ENCODE peak calls at places on chromosomes 1 and 21, in four cellular contexts. One of them, this sample, is unnamed.
A peak's percentile ranks its signal among the peaks of the same experiment; 100 is the strongest.

GRCh38 chr1:22517936-22518335 is 45.4 kb upstream of the EPHA8 start:
- DNase-seq in prostate gland: no peak
- DNase-seq in heart left ventricle: no peak
- DNase-seq in psoas muscle: no peak
- DNase-seq in this sample: no peak

GRCh38 chr1:101198842-101199636 is 37.8 kb upstream of the S1PR1 start:
- DNase-seq in heart left ventricle: no peak
- DNase-seq in psoas muscle: no peak
- DNase-seq in prostate gland: no peak
- DNase-seq in this sample: no peak

GRCh38 chr1:33387512-33388079 is 43.3 kb downstream of the PHC2 start:
- DNase-seq in psoas muscle: no peak
- DNase-seq in prostate gland: no peak
- DNase-seq in heart left ventricle: no peak
- DNase-seq in this sample: no peak

GRCh38 chr1:236051107-236051885 is 13.6 kb downstream of the NID1 start:
- DNase-seq in heart left ventricle: no peak
- DNase-seq in prostate gland: no peak
- DNase-seq in psoas muscle: no peak
- DNase-seq in this sample: no peak

GRCh38 chr21:45987121-45987711 is 5.6 kb downstream of the COL6A1 start:
- DNase-seq in heart left ventricle: peak; percentile 58
- DNase-seq in psoas muscle: peak; percentile 44
- DNase-seq in prostate gland: no peak
- DNase-seq in this sample: no peak

GRCh38 chr1:114510235-114511047 is 562 bp downstream of the TRIM33 start:
- DNase-seq in psoas muscle: peak; percentile 63
- DNase-seq in heart left ventricle: peak; percentile 68
- DNase-seq in prostate gland: peak; percentile 28
- DNase-seq in this sample: peak; percentile 35

GRCh38 chr21:46527801-46528200 is 69.1 kb downstream of the DIP2A start:
- DNase-seq in psoas muscle: no peak
- DNase-seq in prostate gland: no peak
- DNase-seq in heart left ventricle: no peak
- DNase-seq in this sample: no peak

GRCh38 chr1:163048970-163049680 is 20.0 kb upstream of the RGS4 start:
- DNase-seq in psoas muscle: no peak
- DNase-seq in heart left ventricle: no peak
- DNase-seq in prostate gland: no peak
- DNase-seq in this sample: no peak

GRCh38 chr1:5998051-5998905 is 6.1 kb upstream of the NPHP4 start:
- DNase-seq in prostate gland: no peak
- DNase-seq in psoas muscle: peak; percentile 33
- DNase-seq in heart left ventricle: peak; percentile 29
- DNase-seq in this sample: no peak

GRCh38 chr1:12180315-12180714 is 13.5 kb downstream of the TNFRSF1B start:
- DNase-seq in heart left ventricle: no peak
- DNase-seq in prostate gland: no peak
- DNase-seq in psoas muscle: peak; percentile 75
- DNase-seq in this sample: no peak

GRCh38 chr1:58753431-58753866 is 30.4 kb downstream of the JUN start:
- DNase-seq in prostate gland: no peak
- DNase-seq in psoas muscle: no peak
- DNase-seq in heart left ventricle: no peak
- DNase-seq in this sample: no peak

GRCh38 chr1:43552813-43553212 is 22.1 kb downstream of the PTPRF start:
- DNase-seq in prostate gland: peak; percentile 92
- DNase-seq in heart left ventricle: peak; percentile 67
- DNase-seq in psoas muscle: no peak
- DNase-seq in this sample: no peak

GRCh38 chr1:74684301-74684700 is 10.7 kb upstream of the ERICH3 start:
- DNase-seq in psoas muscle: no peak
- DNase-seq in heart left ventricle: no peak
- DNase-seq in prostate gland: no peak
- DNase-seq in this sample: no peak

GRCh38 chr1:176701151-176701866 is 238.3 kb downstream of the PAPPA2 start:
- DNase-seq in prostate gland: no peak
- DNase-seq in psoas muscle: no peak
- DNase-seq in heart left ventricle: no peak
- DNase-seq in this sample: no peak

GRCh38 chr21:45300786-45301520 is 13.3 kb upstream of the POFUT2 start:
- DNase-seq in heart left ventricle: peak; percentile 65
- DNase-seq in prostate gland: no peak
- DNase-seq in psoas muscle: peak; percentile 48
- DNase-seq in this sample: no peak

GRCh38 chr1:169779970-169780369 is 14.7 kb downstream of the METTL18 start:
- DNase-seq in prostate gland: no peak
- DNase-seq in psoas muscle: no peak
- DNase-seq in heart left ventricle: no peak
- DNase-seq in this sample: no peak

GRCh38 chr1:15525043-15525958 is 1.3 kb upstream of the CASP9 start:
- DNase-seq in prostate gland: no peak
- DNase-seq in heart left ventricle: no peak
- DNase-seq in psoas muscle: no peak
- DNase-seq in this sample: peak; percentile 98

GRCh38 chr1:6273380-6273891 is 12.5 kb upstream of the GPR153 start:
- DNase-seq in heart left ventricle: no peak
- DNase-seq in psoas muscle: no peak
- DNase-seq in prostate gland: no peak
- DNase-seq in this sample: no peak

GRCh38 chr1:82323144-82323543 is 522.4 kb downstream of the ADGRL2 start:
- DNase-seq in heart left ventricle: no peak
- DNase-seq in prostate gland: no peak
- DNase-seq in psoas muscle: no peak
- DNase-seq in this sample: no peak

GRCh38 chr1:166902279-166902678 is 26.2 kb upstream of the TADA1 start:
- DNase-seq in prostate gland: no peak
- DNase-seq in heart left ventricle: no peak
- DNase-seq in psoas muscle: no peak
- DNase-seq in this sample: no peak

GRCh38 chr1:183841550-183841949 is 36.6 kb downstream of the RGL1 start:
- DNase-seq in psoas muscle: no peak
- DNase-seq in heart left ventricle: no peak
- DNase-seq in prostate gland: no peak
- DNase-seq in this sample: no peak

GRCh38 chr1:32695098-32695904 is 7.3 kb downstream of the SYNC start:
- DNase-seq in psoas muscle: peak; percentile 89
- DNase-seq in prostate gland: no peak
- DNase-seq in heart left ventricle: peak; percentile 86
- DNase-seq in this sample: no peak

GRCh38 chr1:198641506-198641905 is 2.7 kb downstream of the PTPRC start:
- DNase-seq in heart left ventricle: no peak
- DNase-seq in psoas muscle: no peak
- DNase-seq in prostate gland: no peak
- DNase-seq in this sample: no peak

GRCh38 chr1:42979888-42980800 is 21.5 kb upstream of the SLC2A1 start:
- DNase-seq in psoas muscle: no peak
- DNase-seq in prostate gland: no peak
- DNase-seq in heart left ventricle: no peak
- DNase-seq in this sample: peak; percentile 77

GRCh38 chr1:198483006-198483405 is 57.5 kb downstream of the ATP6V1G3 start:
- DNase-seq in heart left ventricle: no peak
- DNase-seq in psoas muscle: no peak
- DNase-seq in prostate gland: no peak
- DNase-seq in this sample: no peak

GRCh38 chr1:7587726-7588456 is 183.2 kb upstream of the VAMP3 start:
- DNase-seq in psoas muscle: no peak
- DNase-seq in prostate gland: no peak
- DNase-seq in heart left ventricle: no peak
- DNase-seq in this sample: no peak

GRCh38 chr1:83802450-83803152 is 196.3 kb downstream of the TTLL7 start:
- DNase-seq in prostate gland: no peak
- DNase-seq in psoas muscle: no peak
- DNase-seq in heart left ventricle: no peak
- DNase-seq in this sample: no peak

GRCh38 chr1:46806196-46807020 is 7.6 kb downstream of the CYP4B1 start:
- DNase-seq in psoas muscle: peak; percentile 87
- DNase-seq in prostate gland: peak; percentile 72
- DNase-seq in heart left ventricle: peak; percentile 78
- DNase-seq in this sample: peak; percentile 31

GRCh38 chr1:150009604-150010387 is 730 bp downstream of the OTUD7B start:
- DNase-seq in psoas muscle: peak; percentile 81
- DNase-seq in prostate gland: peak; percentile 66
- DNase-seq in heart left ventricle: peak; percentile 62
- DNase-seq in this sample: peak; percentile 25

GRCh38 chr1:42957229-42957879 is 1.3 kb downstream of the SLC2A1 start:
- DNase-seq in heart left ventricle: no peak
- DNase-seq in psoas muscle: no peak
- DNase-seq in prostate gland: peak; percentile 43
- DNase-seq in this sample: no peak

GRCh38 chr1:40312238-40313205 is 4.6 kb downstream of the COL9A2 start:
- DNase-seq in psoas muscle: no peak
- DNase-seq in prostate gland: no peak
- DNase-seq in heart left ventricle: no peak
- DNase-seq in this sample: no peak

GRCh38 chr1:246923482-246923881 is 8.3 kb downstream of the AHCTF1 start:
- DNase-seq in prostate gland: no peak
- DNase-seq in heart left ventricle: no peak
- DNase-seq in psoas muscle: no peak
- DNase-seq in this sample: no peak

GRCh38 chr1:9766759-9767442 is 56.9 kb downstream of the CLSTN1 start:
- DNase-seq in heart left ventricle: no peak
- DNase-seq in prostate gland: no peak
- DNase-seq in psoas muscle: no peak
- DNase-seq in this sample: no peak

DNA sequence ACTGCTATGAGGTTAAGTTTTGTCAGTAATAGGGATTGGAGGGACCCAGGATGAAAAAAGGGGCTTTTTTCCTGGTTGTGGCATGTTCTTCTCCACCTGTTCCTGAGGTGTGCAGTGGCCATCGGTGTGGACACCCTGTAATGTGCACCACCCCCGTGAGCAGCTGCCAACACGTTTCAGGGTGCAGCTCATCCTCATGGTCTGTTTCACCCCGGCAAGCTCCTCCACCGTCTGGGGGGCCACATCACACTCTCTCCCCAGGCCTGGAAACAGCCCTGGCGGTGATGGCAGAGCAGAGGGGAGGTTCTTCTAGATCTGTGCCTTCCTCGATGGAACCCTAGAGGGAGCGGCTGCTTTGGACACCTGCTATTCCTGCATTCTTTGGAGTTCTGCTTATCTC is 435.4 kb downstream of the MATN1 start:
- DNase-seq in psoas muscle: no peak
- DNase-seq in heart left ventricle: no peak
- DNase-seq in prostate gland: no peak
- DNase-seq in this sample: no peak
- H3K4me3 ChIP-seq in psoas muscle: no peak overlapping the region
- H3K4me3 ChIP-seq in heart left ventricle: no peak overlapping the region
- H3K4me3 ChIP-seq in prostate gland: no peak overlapping the region
- H3K4me3 ChIP-seq in this sample: no peak overlapping the region

GRCh38 chr1:89727517-89728312 is 93.1 kb upstream of the LRRC8D start:
- DNase-seq in heart left ventricle: no peak
- DNase-seq in prostate gland: no peak
- DNase-seq in psoas muscle: no peak
- DNase-seq in this sample: no peak
- H3K4me1 ChIP-seq in heart left ventricle: peaks cover 35% of the 10 kb centered on the region
- H3K4me1 ChIP-seq in prostate gland: no peaks in the 10 kb centered on the region
- H3K4me1 ChIP-seq in psoas muscle: peaks cover 3% of the 10 kb centered on the region
- H3K4me1 ChIP-seq in this sample: no peaks in the 10 kb centered on the region

DNA sequence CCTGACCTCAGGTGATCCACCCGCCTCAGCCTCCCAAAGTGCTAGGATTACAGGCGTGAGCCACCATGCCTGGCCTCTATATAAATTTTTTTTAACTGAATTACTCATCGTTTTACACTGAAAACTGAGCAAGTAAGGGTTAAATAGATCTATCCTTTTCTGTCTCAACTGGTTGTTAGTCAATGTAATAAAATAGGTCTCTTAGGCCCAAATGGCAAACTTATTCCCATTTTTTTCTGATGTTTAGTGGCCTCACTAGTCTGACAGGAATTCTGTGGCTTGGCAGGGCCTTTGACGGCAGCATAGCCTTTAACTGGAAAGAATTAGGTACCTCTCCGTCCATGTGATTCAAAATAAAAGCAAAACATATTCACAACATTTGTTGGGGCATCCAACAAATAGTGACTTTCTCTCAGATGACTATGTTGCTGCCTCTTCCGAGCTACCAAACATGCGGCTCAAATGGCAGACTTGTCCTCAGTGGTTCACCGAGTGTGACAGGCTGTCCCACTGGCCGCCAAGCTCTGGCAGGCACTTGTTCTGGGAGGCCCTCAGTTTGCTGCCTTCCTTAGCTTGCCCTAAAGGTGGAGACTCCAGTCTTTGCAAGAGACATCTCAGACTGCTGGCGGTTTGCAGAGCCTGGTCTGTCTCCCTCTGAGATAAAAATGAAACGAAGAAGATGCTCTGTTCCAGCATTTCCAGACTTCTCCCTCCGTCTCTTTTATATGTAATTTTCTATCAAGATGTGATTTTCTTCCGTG is 17.4 kb downstream of the ATP1A4 start:
- DNase-seq in heart left ventricle: no peak
- DNase-seq in psoas muscle: peak; percentile 67
- DNase-seq in prostate gland: no peak
- DNase-seq in this sample: no peak
- H3K4me3 ChIP-seq in heart left ventricle: no peak overlapping the region
- H3K4me3 ChIP-seq in psoas muscle: no peak overlapping the region
- H3K4me3 ChIP-seq in prostate gland: no peak overlapping the region
- H3K4me3 ChIP-seq in this sample: no peak overlapping the region

DNA sequence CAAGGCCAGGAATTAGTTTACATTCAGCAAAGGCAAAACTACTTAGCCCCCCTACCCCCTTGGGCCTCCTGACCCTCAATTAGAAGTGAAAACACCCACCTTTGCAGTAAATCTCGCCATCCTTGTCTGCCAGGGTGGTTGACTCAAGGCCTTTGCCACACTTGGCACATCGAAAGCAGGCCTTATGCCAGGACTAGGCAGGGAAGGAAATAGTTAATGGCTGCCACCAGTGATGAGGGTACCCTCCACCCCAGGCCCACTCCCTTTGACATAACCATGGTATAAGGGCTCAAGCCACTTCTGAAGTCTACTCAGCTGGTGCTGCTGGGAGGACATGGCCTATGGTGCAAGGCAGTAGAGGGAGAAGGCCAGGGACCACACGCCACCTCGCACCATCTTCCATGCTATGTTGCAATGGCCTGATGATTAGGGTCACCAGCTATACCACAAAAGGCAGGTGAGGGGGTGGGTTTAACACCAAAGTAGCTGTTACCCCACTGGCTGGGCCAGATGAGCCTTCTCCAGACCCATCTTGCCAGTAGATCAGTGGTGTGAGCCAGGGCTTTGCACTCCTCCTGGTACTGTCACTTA is 16.3 kb upstream of the PHLDA3 start:
- DNase-seq in prostate gland: no peak
- DNase-seq in psoas muscle: no peak
- DNase-seq in heart left ventricle: no peak
- DNase-seq in this sample: no peak
- H3K4me1 ChIP-seq in prostate gland: no peaks in the 10 kb centered on the region
- H3K4me1 ChIP-seq in psoas muscle: peaks cover 29% of the 10 kb centered on the region
- H3K4me1 ChIP-seq in heart left ventricle: peaks cover 51% of the 10 kb centered on the region
- H3K4me1 ChIP-seq in this sample: peaks cover 15% of the 10 kb centered on the region

GRCh38 chr21:42038393-42038792 is 28.2 kb upstream of the ZBTB21 start:
- DNase-seq in heart left ventricle: no peak
- DNase-seq in psoas muscle: no peak
- DNase-seq in prostate gland: no peak
- DNase-seq in this sample: no peak
- H3K4me3 ChIP-seq in heart left ventricle: no peak overlapping the region
- H3K4me3 ChIP-seq in psoas muscle: no peak overlapping the region
- H3K4me3 ChIP-seq in prostate gland: no peak overlapping the region
- H3K4me3 ChIP-seq in this sample: no peak overlapping the region